ENCODE peak calls at places on chromosomes 12 and 14, in seven cellular contexts. Y, H, D, C, X, Q and W are unnamed samples.

GRCh38 chr12:87116778-87117177 is 860.6 kb upstream of the MGAT4C start:
- DNase-seq in Y (no peak), H (no peak), D (no peak), C (no peak), X (no peak), Q (no peak), W (no peak)

GRCh38 chr12:130167537-130167936 is 5.3 kb downstream of the FZD10 start:
- DNase-seq in Y (no peak), H (no peak), D (no peak), C (no peak), X (no peak), Q (no peak), W (no peak)

GRCh38 chr12:124168016-124168415 is 126.9 kb upstream of the RFLNA start:
- DNase-seq in Y (no peak), H (no peak), D (no peak), C (no peak), X (no peak), Q (no peak), W (no peak)

GRCh38 chr12:43898474-43898873 is 62.6 kb downstream of the TMEM117 start:
- DNase-seq in Y (no peak), H (no peak), D (no peak), C (no peak), X (no peak), Q (no peak), W (no peak)

GRCh38 chr12:110079477-110080400 is 31.4 kb upstream of the C12orf76 start:
- DNase-seq in Y (peak), H (no peak), D (no peak), C (peak), X (peak), Q (peak), W (no peak)

GRCh38 chr14:101737414-101738367 is 23.8 kb upstream of the PPP2R5C start:
- DNase-seq in Y (peak), H (no peak), D (no peak), C (no peak), X (no peak), Q (no peak), W (no peak)

GRCh38 chr12:3137268-3137761 is 60.1 kb downstream of the TSPAN9 start:
- DNase-seq in Y (no peak), H (peak), D (peak), C (peak), X (no peak), Q (no peak), W (no peak)

GRCh38 chr12:14854586-14855163 is 11.3 kb upstream of the ART4 start:
- DNase-seq in Y (no peak), H (no peak), D (no peak), C (no peak), X (no peak), Q (no peak), W (no peak)

GRCh38 chr12:7042847-7043246 is 17.7 kb upstream of the C1S start:
- DNase-seq in Y (no peak), H (no peak), D (no peak), C (no peak), X (no peak), Q (no peak), W (no peak)

GRCh38 chr12:46276756-46277155 is 7.9 kb upstream of the SLC38A1 start:
- DNase-seq in Y (no peak), H (no peak), D (no peak), C (no peak), X (no peak), Q (no peak), W (no peak)

GRCh38 chr14:24093901-24094838 is at the start of gene PCK2:
- DNase-seq in Y (peak), H (peak), D (peak), C (peak), X (no peak), Q (peak), W (no peak)

GRCh38 chr12:26680724-26681455 is 152.1 kb downstream of the ITPR2 start:
- DNase-seq in Y (no peak), H (no peak), D (no peak), C (no peak), X (no peak), Q (no peak), W (no peak)

GRCh38 chr14:36973806-36974442 is 198.5 kb downstream of the SLC25A21 start:
- DNase-seq in Y (no peak), H (no peak), D (no peak), C (no peak), X (no peak), Q (no peak), W (no peak)

GRCh38 chr12:71164166-71164876 is 6.5 kb upstream of the TSPAN8 start:
- DNase-seq in Y (no peak), H (no peak), D (no peak), C (no peak), X (no peak), Q (no peak), W (no peak)

GRCh38 chr14:69001375-69001774 is 22.3 kb upstream of the ACTN1 start:
- DNase-seq in Y (no peak), H (no peak), D (no peak), C (no peak), X (no peak), Q (no peak), W (no peak)

GRCh38 chr12:6786416-6787094 is 2.8 kb upstream of the CD4 start:
- DNase-seq in Y (no peak), H (no peak), D (no peak), C (no peak), X (no peak), Q (no peak), W (no peak)

GRCh38 chr12:13038491-13039161 is 5.6 kb upstream of the FAM234B start:
- DNase-seq in Y (no peak), H (no peak), D (no peak), C (no peak), X (no peak), Q (no peak), W (no peak)

GRCh38 chr12:52204931-52205505 is 13.2 kb upstream of the KRT80 start:
- DNase-seq in Y (no peak), H (no peak), D (no peak), C (peak), X (no peak), Q (no peak), W (no peak)

GRCh38 chr12:48999371-49000131 is at the start of gene DDN:
- DNase-seq in Y (peak), H (no peak), D (peak), C (peak), X (no peak), Q (no peak), W (no peak)

GRCh38 chr12:49126852-49127763 is 4.1 kb downstream of the TUBA1B start:
- DNase-seq in Y (no peak), H (no peak), D (no peak), C (no peak), X (no peak), Q (no peak), W (no peak)

GRCh38 chr12:109675411-109675810 is 38.2 kb upstream of the FAM222A start:
- DNase-seq in Y (no peak), H (no peak), D (peak), C (no peak), X (no peak), Q (no peak), W (no peak)

GRCh38 chr12:86233126-86233525 is 23.1 kb downstream of the MGAT4C start:
- DNase-seq in Y (no peak), H (no peak), D (peak), C (no peak), X (no peak), Q (no peak), W (peak)

GRCh38 chr14:89625208-89625987 is 208.4 kb upstream of the FOXN3 start:
- DNase-seq in Y (no peak), H (no peak), D (peak), C (peak), X (no peak), Q (no peak), W (no peak)

GRCh38 chr12:1913377-1914115 is 4.9 kb downstream of the CACNA2D4 start:
- DNase-seq in Y (peak), H (no peak), D (no peak), C (no peak), X (no peak), Q (no peak), W (no peak)

GRCh38 chr12:98211914-98212695 is 303.3 kb upstream of the TMPO start:
- DNase-seq in Y (no peak), H (no peak), D (no peak), C (no peak), X (no peak), Q (no peak), W (no peak)

GRCh38 chr14:35353409-35354172 is 51.0 kb downstream of the NFKBIA start:
- DNase-seq in Y (no peak), H (no peak), D (no peak), C (no peak), X (no peak), Q (no peak), W (no peak)

GRCh38 chr12:78101946-78102635 is 271.4 kb downstream of the NAV3 start:
- DNase-seq in Y (no peak), H (no peak), D (peak), C (no peak), X (no peak), Q (no peak), W (no peak)

GRCh38 chr12:62976110-62976640 is 41.2 kb upstream of the PPM1H start:
- DNase-seq in Y (no peak), H (no peak), D (no peak), C (no peak), X (no peak), Q (no peak), W (no peak)

GRCh38 chr14:99718811-99719192 is 34.7 kb downstream of the CYP46A1 start:
- DNase-seq in Y (no peak), H (no peak), D (no peak), C (no peak), X (no peak), Q (no peak), W (no peak)

GRCh38 chr14:91511014-91511466 is 930 bp upstream of the PPP4R3A start:
- DNase-seq in Y (no peak), H (no peak), D (no peak), C (no peak), X (no peak), Q (no peak), W (no peak)